ENCODE peak calls at places on chromosomes 2 and 18, in four cellular contexts. One of them, this sample, is unnamed.

GRCh38 chr2:219443016-219443696 is 8.5 kb downstream of the SPEG start:
- DNase-seq in Peyer's patch: no peak
- DNase-seq in choroid plexus epithelial cell: no peak
- DNase-seq in thoracic aorta: no peak
- DNase-seq in this sample: no peak

GRCh38 chr18:76943542-76944339 is 121.4 kb downstream of the ZNF236 start:
- DNase-seq in Peyer's patch: no peak
- DNase-seq in thoracic aorta: no peak
- DNase-seq in choroid plexus epithelial cell: peak
- DNase-seq in this sample: peak

GRCh38 chr2:86070868-86071267 is 34.8 kb downstream of the POLR1A start:
- DNase-seq in choroid plexus epithelial cell: no peak
- DNase-seq in thoracic aorta: no peak
- DNase-seq in Peyer's patch: no peak
- DNase-seq in this sample: no peak

GRCh38 chr2:182668671-182669070 is 47.4 kb upstream of the DNAJC10 start:
- DNase-seq in Peyer's patch: no peak
- DNase-seq in thoracic aorta: no peak
- DNase-seq in choroid plexus epithelial cell: peak
- DNase-seq in this sample: peak

GRCh38 chr2:46263347-46263746 is 33.9 kb upstream of the EPAS1 start:
- DNase-seq in Peyer's patch: no peak
- DNase-seq in choroid plexus epithelial cell: no peak
- DNase-seq in thoracic aorta: no peak
- DNase-seq in this sample: no peak

GRCh38 chr2:28412625-28413151 is 20.0 kb downstream of the FOSL2 start:
- DNase-seq in Peyer's patch: no peak
- DNase-seq in choroid plexus epithelial cell: no peak
- DNase-seq in thoracic aorta: no peak
- DNase-seq in this sample: no peak

GRCh38 chr2:162243305-162243693 is at the start of gene FAP:
- DNase-seq in choroid plexus epithelial cell: peak
- DNase-seq in Peyer's patch: no peak
- DNase-seq in thoracic aorta: no peak
- DNase-seq in this sample: peak

GRCh38 chr2:144515694-144516416 is 4.1 kb downstream of the ZEB2 start:
- DNase-seq in choroid plexus epithelial cell: peak
- DNase-seq in thoracic aorta: no peak
- DNase-seq in Peyer's patch: peak
- DNase-seq in this sample: peak

GRCh38 chr2:238267341-238267710 is 21.1 kb downstream of the PER2 start:
- DNase-seq in thoracic aorta: no peak
- DNase-seq in Peyer's patch: no peak
- DNase-seq in choroid plexus epithelial cell: no peak
- DNase-seq in this sample: no peak

GRCh38 chr2:152557273-152557879 is 159.9 kb downstream of the PRPF40A start:
- DNase-seq in choroid plexus epithelial cell: no peak
- DNase-seq in thoracic aorta: no peak
- DNase-seq in Peyer's patch: no peak
- DNase-seq in this sample: no peak

GRCh38 chr2:12050381-12050780 is 303.9 kb downstream of the LPIN1 start:
- DNase-seq in choroid plexus epithelial cell: peak
- DNase-seq in thoracic aorta: no peak
- DNase-seq in Peyer's patch: no peak
- DNase-seq in this sample: peak

GRCh38 chr2:196845371-196845770 is 36.2 kb upstream of the C2orf66 start:
- DNase-seq in Peyer's patch: no peak
- DNase-seq in choroid plexus epithelial cell: no peak
- DNase-seq in thoracic aorta: no peak
- DNase-seq in this sample: no peak

GRCh38 chr2:196853301-196854087 is 44.3 kb upstream of the C2orf66 start:
- DNase-seq in Peyer's patch: no peak
- DNase-seq in thoracic aorta: no peak
- DNase-seq in choroid plexus epithelial cell: no peak
- DNase-seq in this sample: no peak

GRCh38 chr2:196851068-196851467 is 41.9 kb upstream of the C2orf66 start:
- DNase-seq in Peyer's patch: no peak
- DNase-seq in thoracic aorta: no peak
- DNase-seq in choroid plexus epithelial cell: peak
- DNase-seq in this sample: no peak

GRCh38 chr2:196846295-196846694 is 37.1 kb upstream of the C2orf66 start:
- DNase-seq in thoracic aorta: no peak
- DNase-seq in choroid plexus epithelial cell: no peak
- DNase-seq in Peyer's patch: no peak
- DNase-seq in this sample: no peak

GRCh38 chr2:196849895-196850294 is 40.7 kb upstream of the C2orf66 start:
- DNase-seq in thoracic aorta: no peak
- DNase-seq in Peyer's patch: no peak
- DNase-seq in choroid plexus epithelial cell: peak
- DNase-seq in this sample: peak
- TF ChIP-seq CTCF in thoracic aorta: no peak
- TF ChIP-seq CTCF in Peyer's patch: peak
- TF ChIP-seq CTCF in choroid plexus epithelial cell: peak
- TF ChIP-seq CTCF in this sample: peak

GRCh38 chr2:192729369-192729768 is 534.6 kb upstream of the TMEFF2 start:
- DNase-seq in Peyer's patch: no peak
- DNase-seq in choroid plexus epithelial cell: no peak
- DNase-seq in thoracic aorta: no peak
- DNase-seq in this sample: no peak
- H3K4me3 ChIP-seq in Peyer's patch: no peak
- H3K4me3 ChIP-seq in choroid plexus epithelial cell: no peak
- H3K4me3 ChIP-seq in thoracic aorta: no peak
- H3K4me3 ChIP-seq in this sample: no peak

GRCh38 chr2:1642066-1642861 is 102.1 kb downstream of the PXDN start:
- DNase-seq in thoracic aorta: no peak
- DNase-seq in Peyer's patch: no peak
- DNase-seq in choroid plexus epithelial cell: peak
- DNase-seq in this sample: no peak

GRCh38 chr2:1645761-1646476 is 98.4 kb downstream of the PXDN start:
- DNase-seq in Peyer's patch: no peak
- DNase-seq in choroid plexus epithelial cell: no peak
- DNase-seq in thoracic aorta: no peak
- DNase-seq in this sample: no peak

GRCh38 chr2:1643220-1643619 is 101.1 kb downstream of the PXDN start:
- DNase-seq in choroid plexus epithelial cell: no peak
- DNase-seq in Peyer's patch: no peak
- DNase-seq in thoracic aorta: no peak
- DNase-seq in this sample: no peak

GRCh38 chr2:1641498-1641897 is 102.8 kb downstream of the PXDN start:
- DNase-seq in choroid plexus epithelial cell: peak
- DNase-seq in Peyer's patch: no peak
- DNase-seq in thoracic aorta: no peak
- DNase-seq in this sample: no peak

DNA sequence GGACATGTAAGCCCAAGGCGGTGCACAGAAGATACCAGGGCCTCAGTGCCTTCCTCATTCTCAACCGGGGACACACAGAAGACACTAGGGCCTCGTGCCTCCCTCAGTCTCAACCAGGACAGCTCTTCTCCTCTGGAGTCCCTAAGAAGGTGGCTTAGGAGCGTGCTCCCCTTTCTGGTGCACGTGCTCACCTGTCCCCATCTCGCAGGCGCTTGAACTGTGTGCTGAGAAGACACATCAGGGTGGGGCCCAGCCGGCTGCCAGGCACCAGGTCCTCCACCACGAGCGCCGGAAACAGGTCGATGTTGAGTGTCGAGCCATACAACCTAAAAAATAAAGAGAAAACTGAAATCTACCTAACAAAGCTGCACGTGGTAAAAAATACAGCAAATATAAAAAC is 99.9 kb downstream of the PXDN start:
- DNase-seq in choroid plexus epithelial cell: no peak
- DNase-seq in Peyer's patch: no peak
- DNase-seq in thoracic aorta: no peak
- DNase-seq in this sample: no peak
- TF ChIP-seq CTCF in choroid plexus epithelial cell: no peak
- TF ChIP-seq CTCF in Peyer's patch: no peak
- TF ChIP-seq CTCF in thoracic aorta: no peak
- TF ChIP-seq CTCF in this sample: no peak

GRCh38 chr2:30235859-30236535 is 4.7 kb downstream of the LBH start:
- DNase-seq in choroid plexus epithelial cell: no peak
- DNase-seq in Peyer's patch: no peak
- DNase-seq in thoracic aorta: no peak
- DNase-seq in this sample: no peak

GRCh38 chr2:30238143-30238800 is 6.9 kb downstream of the LBH start:
- DNase-seq in thoracic aorta: no peak
- DNase-seq in choroid plexus epithelial cell: no peak
- DNase-seq in Peyer's patch: no peak
- DNase-seq in this sample: no peak

GRCh38 chr2:30236591-30237245 is 5.4 kb downstream of the LBH start:
- DNase-seq in choroid plexus epithelial cell: no peak
- DNase-seq in thoracic aorta: peak
- DNase-seq in Peyer's patch: no peak
- DNase-seq in this sample: no peak

GRCh38 chr2:30239308-30240161 is 8.2 kb downstream of the LBH start:
- DNase-seq in Peyer's patch: peak
- DNase-seq in thoracic aorta: no peak
- DNase-seq in choroid plexus epithelial cell: peak
- DNase-seq in this sample: peak

DNA sequence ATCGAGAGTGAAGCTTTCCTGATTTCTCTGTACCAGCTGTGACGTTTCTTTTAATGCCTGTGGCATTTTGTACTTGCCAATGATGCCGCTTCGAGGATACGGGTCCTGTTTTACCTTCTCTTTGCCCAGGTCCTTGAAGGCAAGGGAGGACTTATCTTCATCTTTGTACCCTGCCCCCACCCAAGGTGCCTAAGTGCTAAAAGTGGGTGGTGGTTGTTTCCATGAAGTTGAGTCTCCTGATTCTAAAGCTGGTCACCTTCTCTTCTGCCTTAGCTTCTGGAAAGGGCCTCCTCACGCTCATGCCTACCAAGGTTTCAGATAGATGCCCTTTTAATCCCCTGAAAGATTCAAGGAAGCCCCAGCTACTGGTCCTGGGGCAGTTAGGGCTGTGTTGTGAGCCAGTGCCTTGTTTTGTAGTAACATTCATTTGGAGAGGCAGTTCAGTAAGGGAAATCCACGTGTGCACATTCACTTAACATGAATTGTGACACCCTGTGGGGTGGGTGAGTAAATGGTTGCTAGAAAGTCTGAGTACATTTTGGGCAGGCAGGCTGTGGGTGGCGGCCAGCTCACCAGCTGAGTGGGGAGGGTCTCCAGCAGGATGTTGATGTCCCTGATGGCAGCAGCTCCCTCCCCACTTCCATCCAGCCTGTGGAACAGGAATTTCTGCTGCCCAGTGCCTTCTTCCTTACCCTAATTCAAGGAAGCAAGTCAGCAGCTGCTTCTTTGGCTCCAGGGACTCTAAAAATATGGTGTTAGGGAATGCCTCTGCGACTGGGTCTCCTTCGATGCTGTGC is 6.2 kb downstream of the LBH start:
- DNase-seq in thoracic aorta: no peak
- DNase-seq in choroid plexus epithelial cell: no peak
- DNase-seq in Peyer's patch: no peak
- DNase-seq in this sample: peak
- H3K4me3 ChIP-seq in thoracic aorta: peak
- H3K4me3 ChIP-seq in choroid plexus epithelial cell: no peak
- H3K4me3 ChIP-seq in Peyer's patch: no peak
- H3K4me3 ChIP-seq in this sample: no peak

GRCh38 chr18:59873616-59874015 is 26.2 kb upstream of the PMAIP1 start:
- DNase-seq in thoracic aorta: no peak
- DNase-seq in choroid plexus epithelial cell: peak
- DNase-seq in Peyer's patch: no peak
- DNase-seq in this sample: no peak
- TF ChIP-seq CTCF in thoracic aorta: no peak
- TF ChIP-seq CTCF in choroid plexus epithelial cell: no peak
- TF ChIP-seq CTCF in Peyer's patch: no peak
- TF ChIP-seq CTCF in this sample: no peak

GRCh38 chr2:675460-675859 is 1.7 kb downstream of the TMEM18 start:
- DNase-seq in thoracic aorta: no peak
- DNase-seq in Peyer's patch: no peak
- DNase-seq in choroid plexus epithelial cell: peak
- DNase-seq in this sample: peak

GRCh38 chr2:673615-674318 is 3.4 kb downstream of the TMEM18 start:
- DNase-seq in choroid plexus epithelial cell: peak
- DNase-seq in Peyer's patch: no peak
- DNase-seq in thoracic aorta: no peak
- DNase-seq in this sample: peak

GRCh38 chr2:675051-675450 is 2.2 kb downstream of the TMEM18 start:
- DNase-seq in choroid plexus epithelial cell: no peak
- DNase-seq in Peyer's patch: no peak
- DNase-seq in thoracic aorta: no peak
- DNase-seq in this sample: no peak

GRCh38 chr2:673016-673415 is 4.2 kb downstream of the TMEM18 start:
- DNase-seq in choroid plexus epithelial cell: no peak
- DNase-seq in Peyer's patch: no peak
- DNase-seq in thoracic aorta: no peak
- DNase-seq in this sample: no peak

DNA sequence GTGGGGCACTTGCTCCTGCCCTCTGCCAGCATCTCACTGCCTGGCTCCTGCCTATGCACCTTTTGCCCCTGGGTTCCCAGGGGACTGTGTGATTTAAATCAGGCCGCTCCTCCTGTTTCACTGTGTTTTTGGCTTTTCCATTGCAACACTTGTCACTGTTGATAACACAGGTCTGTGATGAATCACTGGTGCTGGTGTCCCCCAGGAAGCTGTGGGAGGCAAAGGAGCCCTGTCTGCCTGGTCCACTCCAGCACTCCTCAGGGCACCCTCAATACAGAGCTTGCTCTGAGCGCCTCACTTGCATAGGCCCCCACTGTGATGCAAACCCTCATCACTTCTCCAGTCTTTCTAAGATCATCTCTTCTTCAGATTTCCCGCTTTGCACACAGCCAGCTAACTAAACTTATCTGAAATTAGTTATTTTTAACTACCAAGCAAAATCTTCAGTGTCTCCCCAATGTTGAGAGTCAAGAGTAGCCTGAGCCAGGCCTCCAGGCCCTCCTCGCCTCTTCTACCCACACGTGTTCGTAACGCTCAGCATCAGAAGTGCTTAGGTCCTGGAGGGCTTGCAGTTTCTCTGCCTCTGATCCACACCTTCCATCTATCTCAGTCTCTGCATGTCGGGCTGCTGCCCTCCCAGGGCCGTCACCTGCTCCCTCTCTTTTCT is 2.8 kb downstream of the TMEM18 start:
- DNase-seq in thoracic aorta: no peak
- DNase-seq in Peyer's patch: no peak
- DNase-seq in choroid plexus epithelial cell: no peak
- DNase-seq in this sample: peak
- H3K4me3 ChIP-seq in thoracic aorta: no peak
- H3K4me3 ChIP-seq in Peyer's patch: no peak
- H3K4me3 ChIP-seq in choroid plexus epithelial cell: no peak
- H3K4me3 ChIP-seq in this sample: no peak

GRCh38 chr18:24837065-24837464 is 376.6 kb downstream of the HRH4 start:
- DNase-seq in Peyer's patch: no peak
- DNase-seq in thoracic aorta: no peak
- DNase-seq in choroid plexus epithelial cell: no peak
- DNase-seq in this sample: no peak

GRCh38 chr18:24841536-24841935 is 381.1 kb downstream of the HRH4 start:
- DNase-seq in choroid plexus epithelial cell: no peak
- DNase-seq in thoracic aorta: no peak
- DNase-seq in Peyer's patch: no peak
- DNase-seq in this sample: no peak

GRCh38 chr18:24839991-24840390 is 379.6 kb downstream of the HRH4 start:
- DNase-seq in thoracic aorta: no peak
- DNase-seq in Peyer's patch: no peak
- DNase-seq in choroid plexus epithelial cell: no peak
- DNase-seq in this sample: no peak

GRCh38 chr18:24843123-24843522 is 382.7 kb downstream of the HRH4 start:
- DNase-seq in Peyer's patch: no peak
- DNase-seq in choroid plexus epithelial cell: no peak
- DNase-seq in thoracic aorta: no peak
- DNase-seq in this sample: no peak

GRCh38 chr18:24840640-24841039 is 380.2 kb downstream of the HRH4 start:
- DNase-seq in thoracic aorta: no peak
- DNase-seq in choroid plexus epithelial cell: no peak
- DNase-seq in Peyer's patch: no peak
- DNase-seq in this sample: no peak
- TF ChIP-seq CTCF in thoracic aorta: no peak
- TF ChIP-seq CTCF in choroid plexus epithelial cell: no peak
- TF ChIP-seq CTCF in Peyer's patch: no peak
- TF ChIP-seq CTCF in this sample: no peak

This sample was measured in cardiac fibroblast.